ENCODE peak calls at places on chromosome 20, in eight cellular contexts. N is tibial artery; A is sciatic nerve; I is activated CD4-positive, alpha-beta T cell treated with anti-CD3 and anti-CD28 coated beads, Interleukin-2, amount 50 U/mL, for 4 hours; R is neural crest cell; Z is cardiac fibroblast; D is stomach; J is RPMI8226. E is an unnamed sample.

GRCh38 chr20:62202676-62203377 is 17.3 kb downstream of the HRH3 start:
- DNase-seq in N (no peak), A (no peak), I (no peak), R (no peak), Z (no peak), D (no peak), J (no peak), E (no peak)

GRCh38 chr20:10792291-10792690 is 118.5 kb upstream of the JAG1 start:
- DNase-seq in N (no peak), A (no peak), I (no peak), R (no peak), Z (no peak), D (no peak), J (no peak), E (peak; percentile 60)

GRCh38 chr20:40688129-40689099 is 622 bp downstream of the MAFB start:
- DNase-seq in N (peak; percentile 70), A (no peak), I (no peak), R (no peak), Z (no peak), D (no peak), J (no peak), E (no peak)

GRCh38 chr20:53382263-53382844 is 211.3 kb downstream of the ZNF217 start:
- DNase-seq in N (no peak), A (no peak), I (no peak), R (no peak), Z (no peak), D (no peak), J (no peak), E (no peak)

GRCh38 chr20:16351415-16351814 is 221.8 kb downstream of the KIF16B start:
- DNase-seq in N (no peak), A (no peak), I (no peak), R (no peak), Z (no peak), D (no peak), J (no peak), E (no peak)

GRCh38 chr20:51393566-51393965 is 149.0 kb downstream of the NFATC2 start:
- DNase-seq in N (no peak), A (peak; percentile 50), I (no peak), R (no peak), Z (no peak), D (no peak), J (no peak), E (no peak)

GRCh38 chr20:49669601-49670189 is 44.0 kb downstream of the B4GALT5 start:
- DNase-seq in N (no peak), A (no peak), I (no peak), R (no peak), Z (no peak), D (no peak), J (peak; percentile 83), E (no peak)

GRCh38 chr20:4998160-4998651 is 3.1 kb downstream of the SLC23A2 start:
- DNase-seq in N (no peak), A (no peak), I (no peak), R (no peak), Z (no peak), D (no peak), J (peak; percentile 16), E (no peak)

GRCh38 chr20:50191065-50191565 is 485 bp downstream of the CEBPB start:
- DNase-seq in N (peak; percentile 81), A (peak; percentile 82), I (peak; percentile 48), R (no peak), Z (no peak), D (peak; percentile 71), J (peak; percentile 71), E (peak; percentile 69)

GRCh38 chr20:48801197-48801596 is 26.6 kb downstream of the PREX1 start:
- DNase-seq in N (no peak), A (no peak), I (no peak), R (no peak), Z (no peak), D (no peak), J (no peak), E (no peak)

GRCh38 chr20:23920936-23921335 is 41.4 kb upstream of the CST5 start:
- DNase-seq in N (no peak), A (no peak), I (no peak), R (no peak), Z (no peak), D (no peak), J (no peak), E (peak; percentile 89)

GRCh38 chr20:15703171-15703911 is 869.9 kb downstream of the KIF16B start:
- DNase-seq in N (no peak), A (no peak), I (no peak), R (no peak), Z (no peak), D (no peak), J (no peak), E (peak; percentile 17)

GRCh38 chr20:40668449-40669228 is 20.4 kb downstream of the MAFB start:
- DNase-seq in N (no peak), A (no peak), I (no peak), R (no peak), Z (no peak), D (no peak), J (no peak), E (peak; percentile 97)

GRCh38 chr20:41701596-41702350 is 83.6 kb upstream of the CHD6 start:
- DNase-seq in N (no peak), A (no peak), I (no peak), R (no peak), Z (no peak), D (no peak), J (no peak), E (no peak)

GRCh38 chr20:3068986-3069900 is 2.2 kb upstream of the OXT start:
- DNase-seq in N (no peak), A (no peak), I (no peak), R (no peak), Z (no peak), D (peak; percentile 38), J (peak; percentile 73), E (peak; percentile 35)

GRCh38 chr20:39021748-39022147 is 59.6 kb downstream of the DHX35 start:
- DNase-seq in N (no peak), A (no peak), I (no peak), R (no peak), Z (no peak), D (no peak), J (no peak), E (no peak)

GRCh38 chr20:58366016-58366415 is 23.0 kb upstream of the VAPB start:
- DNase-seq in N (no peak), A (no peak), I (no peak), R (no peak), Z (no peak), D (no peak), J (no peak), E (no peak)

GRCh38 chr20:31845300-31845863 is at the start of gene FOXS1:
- DNase-seq in N (peak; percentile 95), A (peak; percentile 84), I (no peak), R (peak; percentile 37), Z (peak; percentile 23), D (no peak), J (no peak), E (no peak)

GRCh38 chr20:8790442-8791074 is 278.3 kb upstream of the PLCB4 start:
- DNase-seq in N (no peak), A (no peak), I (no peak), R (peak; percentile 43), Z (peak; percentile 70), D (peak; percentile 36), J (peak; percentile 54), E (peak; percentile 61)

GRCh38 chr20:57214427-57214826 is 52.0 kb downstream of the BMP7 start:
- DNase-seq in N (no peak), A (no peak), I (no peak), R (no peak), Z (no peak), D (no peak), J (no peak), E (no peak)

GRCh38 chr20:3801846-3802245 is 5.7 kb downstream of the CDC25B start:
- DNase-seq in N (no peak), A (no peak), I (no peak), R (no peak), Z (no peak), D (no peak), J (no peak), E (no peak)

GRCh38 chr20:20204326-20204725 is 152.0 kb downstream of the CFAP61 start:
- DNase-seq in N (no peak), A (no peak), I (no peak), R (no peak), Z (no peak), D (no peak), J (no peak), E (no peak)

GRCh38 chr20:45872626-45873025 is 8.4 kb upstream of the ZSWIM1 start:
- DNase-seq in N (no peak), A (no peak), I (no peak), R (no peak), Z (no peak), D (no peak), J (no peak), E (no peak)

GRCh38 chr20:38842558-38842981 is 37.1 kb downstream of the PPP1R16B start:
- DNase-seq in N (no peak), A (no peak), I (peak; percentile 60), R (no peak), Z (no peak), D (peak; percentile 35), J (peak; percentile 90), E (no peak)

GRCh38 chr20:42530855-42531674 is 658.6 kb downstream of the PTPRT start:
- DNase-seq in N (no peak), A (no peak), I (no peak), R (peak; percentile 11), Z (peak; percentile 26), D (no peak), J (peak; percentile 51), E (peak; percentile 10)

GRCh38 chr20:4217349-4217761 is 202.0 kb upstream of the RNF24 start:
- DNase-seq in N (no peak), A (peak; percentile 68), I (no peak), R (no peak), Z (no peak), D (no peak), J (no peak), E (peak; percentile 42)

GRCh38 chr20:51624157-51624731 is 81.7 kb upstream of the NFATC2 start:
- DNase-seq in N (no peak), A (peak; percentile 75), I (peak; percentile 67), R (peak; percentile 82), Z (peak; percentile 68), D (peak; percentile 60), J (peak; percentile 68), E (peak; percentile 81)

GRCh38 chr20:2932497-2932896 is 59.2 kb downstream of the PTPRA start:
- DNase-seq in N (no peak), A (no peak), I (no peak), R (no peak), Z (no peak), D (no peak), J (no peak), E (no peak)

GRCh38 chr20:57260065-57260958 is 6.1 kb downstream of the BMP7 start:
- DNase-seq in N (no peak), A (no peak), I (no peak), R (no peak), Z (no peak), D (no peak), J (no peak), E (no peak)

GRCh38 chr20:44084891-44085290 is 102.1 kb downstream of the JPH2 start:
- DNase-seq in N (no peak), A (no peak), I (no peak), R (no peak), Z (no peak), D (no peak), J (no peak), E (no peak)

GRCh38 chr20:24489193-24489592 is 19.8 kb downstream of the SYNDIG1 start:
- DNase-seq in N (no peak), A (no peak), I (no peak), R (no peak), Z (no peak), D (no peak), J (no peak), E (no peak)

GRCh38 chr20:57327820-57328219 is 1.8 kb upstream of the SPO11 start:
- DNase-seq in N (no peak), A (no peak), I (no peak), R (no peak), Z (no peak), D (no peak), J (no peak), E (no peak)

GRCh38 chr20:51144476-51144875 is 121.6 kb upstream of the KCNG1 start:
- DNase-seq in N (no peak), A (no peak), I (no peak), R (no peak), Z (no peak), D (no peak), J (no peak), E (no peak)

GRCh38 chr20:51700809-51701285 is 67.3 kb downstream of the ATP9A start:
- DNase-seq in N (no peak), A (no peak), I (no peak), R (peak; percentile 36), Z (peak; percentile 67), D (no peak), J (peak; percentile 30), E (peak; percentile 72)